ENCODE peak calls at places on chromosomes 16 and 17, in eight cellular contexts. Q, W, Z, N, F, J, I and R are unnamed samples.

GRCh38 chr17:77450742-77451270 is 310.0 kb downstream of the SEC14L1 start:
- DNase-seq in W (no peak), F (no peak), Q (no peak), I (no peak), J (no peak), N (no peak), Z (no peak), R (no peak)

GRCh38 chr17:21021208-21021803 is 21.5 kb downstream of the USP22 start:
- DNase-seq in J (no peak), Q (no peak), Z (no peak), I (no peak), F (no peak), W (no peak), N (no peak), R (no peak)

GRCh38 chr17:55601874-55602364 is 90.7 kb upstream of the SMIM36 start:
- DNase-seq in J (no peak), F (no peak), W (no peak), Q (no peak), I (peak; percentile 29), Z (peak; percentile 50), N (no peak), R (peak; percentile 14)

GRCh38 chr16:16003719-16004313 is 54.4 kb downstream of the ABCC1 start:
- DNase-seq in I (no peak), N (no peak), Q (no peak), F (no peak), W (no peak), J (no peak), Z (no peak), R (no peak)

GRCh38 chr17:59038734-59039133 is 67.9 kb downstream of the TRIM37 start:
- DNase-seq in N (no peak), F (no peak), W (no peak), J (no peak), Z (no peak), I (no peak), Q (peak; percentile 56), R (no peak)

GRCh38 chr17:79919862-79920720 is 80.9 kb upstream of the CBX4 start:
- DNase-seq in J (no peak), Z (no peak), Q (no peak), N (no peak), F (no peak), I (no peak), W (no peak), R (no peak)

GRCh38 chr17:69757794-69758430 is 317.1 kb upstream of the KCNJ16 start:
- DNase-seq in J (no peak), F (no peak), W (no peak), Q (peak; percentile 89), I (peak; percentile 30), Z (peak; percentile 90), N (no peak), R (no peak)

GRCh38 chr17:48510761-48511604 is 19.8 kb downstream of the HOXB1 start:
- DNase-seq in I (no peak), Z (no peak), W (no peak), Q (peak; percentile 40), N (peak; percentile 73), J (no peak), F (no peak), R (no peak)

GRCh38 chr17:80937501-80938356 is 53.9 kb upstream of the CHMP6 start:
- DNase-seq in Q (peak; percentile 13), I (no peak), Z (no peak), J (no peak), W (no peak), N (no peak), F (no peak), R (no peak)

GRCh38 chr17:3003401-3004149 is 59.8 kb downstream of the OR1D5 start:
- DNase-seq in W (peak; percentile 44), I (no peak), F (no peak), J (no peak), N (peak; percentile 32), Z (no peak), Q (no peak), R (no peak)

GRCh38 chr16:29318037-29318436 is 88.5 kb downstream of the NPIPB11 start:
- DNase-seq in Z (no peak), J (no peak), W (no peak), N (no peak), F (no peak), Q (no peak), I (no peak), R (no peak)

GRCh38 chr17:59154335-59154720 is 658 bp downstream of the SKA2 start:
- DNase-seq in J (peak; percentile 65), Z (no peak), W (peak; percentile 40), Q (peak; percentile 51), N (no peak), F (peak; percentile 37), I (peak; percentile 13), R (peak; percentile 37)

GRCh38 chr16:52671560-52671959 is 124.6 kb upstream of the TOX3 start:
- DNase-seq in F (no peak), W (no peak), Z (no peak), N (no peak), Q (no peak), I (no peak), J (no peak), R (no peak)

GRCh38 chr17:16406742-16407674 is 8.4 kb upstream of the TRPV2 start:
- DNase-seq in J (peak; percentile 74), W (peak; percentile 58), N (peak; percentile 43), Q (peak; percentile 37), Z (no peak), I (no peak), F (peak; percentile 46), R (peak; percentile 59)

GRCh38 chr17:72774251-72774650 is 318.2 kb downstream of the SLC39A11 start:
- DNase-seq in Q (no peak), Z (no peak), J (no peak), W (no peak), F (no peak), N (no peak), I (no peak), R (no peak)

GRCh38 chr17:72772331-72772821 is 320.1 kb downstream of the SLC39A11 start:
- DNase-seq in N (no peak), Z (no peak), F (no peak), Q (no peak), J (no peak), W (no peak), I (no peak), R (no peak)

GRCh38 chr17:72775237-72775636 is 317.3 kb downstream of the SLC39A11 start:
- DNase-seq in W (no peak), J (no peak), F (no peak), N (no peak), Q (no peak), I (no peak), Z (no peak), R (no peak)

GRCh38 chr17:72775914-72776313 is 316.6 kb downstream of the SLC39A11 start:
- DNase-seq in N (no peak), J (peak; percentile 32), Z (no peak), W (no peak), Q (no peak), I (no peak), F (no peak), R (no peak)

DNA sequence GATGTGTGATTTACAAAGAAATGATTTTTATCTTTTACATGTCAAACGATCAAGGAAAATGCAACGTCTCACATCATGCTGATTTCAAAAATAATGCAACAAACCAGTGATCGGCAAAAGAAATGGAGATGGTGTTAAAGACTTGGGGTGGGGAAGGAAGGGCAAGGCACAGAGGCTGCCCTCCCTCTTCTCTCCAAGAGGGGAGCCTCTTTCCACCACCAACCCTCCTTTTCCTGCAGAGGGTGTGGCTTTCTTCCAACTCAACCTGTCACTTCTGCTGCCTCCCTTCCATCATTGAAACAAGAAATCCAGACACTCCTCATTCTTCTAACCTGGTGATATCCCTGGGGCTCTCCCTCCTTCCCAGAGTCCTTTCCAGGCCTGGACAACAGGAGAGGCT is 320.8 kb downstream of the SLC39A11 start:
- DNase-seq in J (no peak), W (no peak), N (no peak), Z (no peak), Q (no peak), I (no peak), F (no peak), R (no peak)
- TF ChIP-seq CTCF in J (no peak), W (no peak), N (no peak), Z (no peak), Q (no peak), I (no peak), F (no peak), R (no peak)

GRCh38 chr16:2835638-2836493 is 5.8 kb downstream of the ZG16B start:
- DNase-seq in N (no peak), I (peak; percentile 95), Q (peak; percentile 100), W (no peak), J (no peak), F (no peak), Z (peak; percentile 90), R (no peak)
- TF ChIP-seq CTCF in N (no peak), I (no peak), Q (no peak), W (no peak), J (no peak), F (no peak), Z (no peak), R (no peak)

GRCh38 chr16:74575175-74575804 is 31.6 kb downstream of the GLG1 start:
- DNase-seq in W (no peak), F (no peak), Z (no peak), J (no peak), N (no peak), Q (no peak), I (no peak), R (no peak)
- TF ChIP-seq CTCF in W (no peak), F (no peak), Z (peak; percentile 42), J (no peak), N (no peak), Q (no peak), I (no peak), R (peak; percentile 17)

GRCh38 chr16:8611122-8611521 is 10.4 kb upstream of the METTL22 start:
- DNase-seq in F (no peak), W (no peak), J (no peak), Z (no peak), N (no peak), Q (no peak), I (no peak), R (no peak)

GRCh38 chr16:8607214-8607613 is 14.3 kb upstream of the METTL22 start:
- DNase-seq in J (no peak), I (no peak), N (no peak), F (no peak), Q (no peak), W (no peak), Z (no peak), R (no peak)

GRCh38 chr16:8614435-8615029 is 7.0 kb upstream of the METTL22 start:
- DNase-seq in Q (no peak), N (no peak), F (no peak), J (no peak), I (no peak), W (no peak), Z (no peak), R (no peak)

GRCh38 chr16:8611886-8612595 is 9.5 kb upstream of the METTL22 start:
- DNase-seq in W (no peak), Q (no peak), J (no peak), F (no peak), N (no peak), Z (peak; percentile 20), I (no peak), R (no peak)
- TF ChIP-seq CTCF in W (no peak), Q (no peak), J (no peak), F (no peak), N (no peak), Z (no peak), I (no peak), R (no peak)

GRCh38 chr17:61492759-61493526 is 40.7 kb downstream of the TBX4 start:
- DNase-seq in N (no peak), Z (peak; percentile 74), J (no peak), W (no peak), I (no peak), Q (peak; percentile 61), F (no peak), R (no peak)
- TF ChIP-seq CTCF in N (no peak), Z (peak; percentile 63), J (no peak), W (no peak), I (no peak), Q (no peak), F (no peak), R (no peak)